ENCODE peak calls at places on chromosome 9, in four cellular contexts. H is K562, L is HepG2, J is GM12878. K is an unnamed sample.

GRCh38 chr9:71647094-71647591 is 121.2 kb downstream of the CEMIP2 start:
- DNase-seq in L (no peak), H (peak; percentile 49), J (peak; percentile 16), K (peak; percentile 12)

GRCh38 chr9:92535940-92536850 is at the start of gene ECM2:
- DNase-seq in L (no peak), J (no peak), H (no peak), K (no peak)

GRCh38 chr9:137485343-137486140 is 26.4 kb upstream of the NSMF start:
- DNase-seq in L (no peak), J (no peak), H (no peak), K (no peak)

GRCh38 chr9:111412280-111412679 is 71.9 kb downstream of the ECPAS start:
- DNase-seq in H (no peak), J (no peak), L (no peak), K (no peak)

GRCh38 chr9:96551403-96551802 is 68.2 kb downstream of the CDC14B start:
- DNase-seq in H (no peak), J (no peak), L (no peak), K (no peak)

GRCh38 chr9:133375116-133375723 is 640 bp downstream of the SURF4 start:
- DNase-seq in J (no peak), L (peak; percentile 67), H (no peak), K (peak; percentile 47)

GRCh38 chr9:136784249-136784996 is 6.7 kb upstream of the TMEM141 start:
- DNase-seq in H (peak; percentile 59), J (no peak), L (no peak), K (peak; percentile 60)

GRCh38 chr9:3916984-3917383 is 382.9 kb downstream of the GLIS3 start:
- DNase-seq in H (no peak), J (no peak), L (no peak), K (no peak)

GRCh38 chr9:128006360-128007024 is 25.7 kb upstream of the EEIG1 start:
- DNase-seq in J (no peak), L (no peak), H (no peak), K (no peak)

GRCh38 chr9:113712053-113712452 is 164.1 kb upstream of the ZNF618 start:
- DNase-seq in H (no peak), L (no peak), J (no peak), K (no peak)
- TF ChIP-seq JUNB in H (no peak), L (no peak), J (no peak), K (no peak)

DNA sequence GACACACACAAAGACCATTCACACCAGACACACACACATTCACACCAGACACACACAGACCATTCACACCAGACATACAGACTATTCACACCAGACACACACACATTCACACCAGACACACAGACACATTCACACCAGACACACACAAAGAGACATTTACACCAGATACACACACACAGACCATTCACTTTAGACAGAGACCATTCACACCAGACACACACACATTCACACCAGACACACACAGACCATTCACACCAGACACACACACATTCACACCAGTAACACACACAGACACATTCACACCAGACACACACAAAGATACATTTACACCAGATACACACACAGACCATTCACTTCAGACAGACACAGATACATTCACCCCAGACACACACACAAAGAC is 29.0 kb upstream of the FCN1 start:
- DNase-seq in L (no peak), H (no peak), J (no peak), K (no peak)
- H4K20me1 ChIP-seq in L (no peaks in the 10 kb centered on the region), H (peaks cover 3% of the 10 kb centered on the region), J (no peaks in the 10 kb centered on the region), K (no peaks in the 10 kb centered on the region)

DNA sequence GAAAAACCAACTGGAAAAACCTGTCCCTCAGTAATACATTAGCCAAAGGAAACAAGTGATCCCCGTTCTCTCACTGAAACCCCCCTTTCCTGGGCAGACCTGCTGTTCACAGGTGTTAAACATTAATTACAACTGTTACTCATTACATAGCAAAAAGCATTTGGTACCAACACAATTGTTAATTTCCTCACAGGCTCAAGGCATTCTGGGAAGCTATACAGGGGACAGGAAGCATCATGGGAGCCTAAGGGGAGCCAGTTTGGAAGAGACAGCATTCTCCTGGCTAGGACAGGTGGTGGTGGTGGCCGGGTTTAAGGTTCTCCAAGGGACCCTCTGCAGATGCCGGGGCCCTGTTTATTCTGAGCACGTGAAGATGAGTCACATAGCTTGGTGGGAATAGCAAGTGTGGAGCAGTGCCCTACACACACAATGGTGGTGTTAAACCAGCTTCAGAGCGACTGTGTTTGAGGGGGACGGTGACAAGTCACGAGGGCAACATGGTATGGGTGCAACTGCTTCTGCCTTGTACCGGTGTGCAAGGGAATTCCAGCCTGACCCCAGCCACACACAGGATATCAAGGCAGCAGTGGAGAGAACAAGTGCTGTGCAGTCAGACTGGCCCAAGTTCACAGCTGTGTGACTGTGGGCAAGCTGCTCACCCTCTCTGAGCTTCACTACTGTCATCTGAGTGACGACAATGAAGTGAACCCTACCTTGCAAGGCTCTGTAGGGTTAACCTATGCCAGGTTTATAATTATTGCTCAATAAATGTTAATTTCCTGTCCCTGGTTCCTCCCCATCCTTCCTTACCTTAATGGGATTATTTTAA is 62.7 kb upstream of the SLC25A51 start:
- DNase-seq in L (peak; percentile 52), H (no peak), J (no peak), K (no peak)
- H3K4me2 ChIP-seq in L (peak overlapping the region; percentile 29), H (no peak overlapping the region), J (no peak overlapping the region), K (no peak overlapping the region)

GRCh38 chr9:18564018-18564880 is 90.3 kb downstream of the ADAMTSL1 start:
- DNase-seq in H (no peak), L (no peak), J (no peak), K (no peak)

GRCh38 chr9:18569941-18570630 is 96.1 kb downstream of the ADAMTSL1 start:
- DNase-seq in H (no peak), J (no peak), L (no peak), K (no peak)

GRCh38 chr9:18568969-18569368 is 95.0 kb downstream of the ADAMTSL1 start:
- DNase-seq in H (no peak), J (no peak), L (no peak), K (peak; percentile 11)

GRCh38 chr9:18566125-18566524 is 92.2 kb downstream of the ADAMTSL1 start:
- DNase-seq in H (no peak), L (no peak), J (no peak), K (no peak)
- TF ChIP-seq JUNB in H (no peak), L (no peak), J (no peak), K (no peak)

DNA sequence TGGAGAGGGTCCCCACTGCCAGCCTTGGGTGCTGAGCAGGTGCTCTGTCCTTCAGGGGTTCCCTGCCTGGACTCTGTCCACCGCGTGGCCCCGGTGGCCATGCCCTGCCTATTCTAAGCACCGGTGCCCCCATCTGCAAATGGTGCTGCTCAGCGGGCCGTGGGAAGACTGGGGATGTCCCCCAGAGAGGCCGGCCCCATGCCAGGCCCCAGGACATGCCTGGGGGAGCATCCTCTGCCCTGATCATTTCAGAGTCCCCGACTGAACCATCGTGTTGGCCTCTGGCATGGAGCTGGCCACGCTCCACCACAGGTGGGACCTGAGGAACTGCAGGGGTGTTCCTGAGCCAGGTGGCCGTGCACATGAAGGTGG is 64.7 kb downstream of the RXRA start:
- DNase-seq in L (no peak), H (no peak), J (no peak), K (no peak)
- H4K20me1 ChIP-seq in L (peaks cover 83% of the 10 kb centered on the region), H (peaks cover 34% of the 10 kb centered on the region), J (no peaks in the 10 kb centered on the region), K (peaks cover 6% of the 10 kb centered on the region)

GRCh38 chr9:7358876-7359275 is 440.7 kb downstream of the DMAC1 start:
- DNase-seq in L (no peak), J (no peak), H (no peak), K (peak; percentile 10)
- H3K4me2 ChIP-seq in L (no peak overlapping the region), J (no peak overlapping the region), H (no peak overlapping the region), K (no peak overlapping the region)

GRCh38 chr9:114156658-114157421 is 1.5 kb downstream of the COL27A1 start:
- DNase-seq in H (no peak), L (no peak), J (no peak), K (peak; percentile 63)
- TF ChIP-seq JUNB in H (no peak), L (no peak), J (no peak), K (no peak)

K was measured in GM23338.